ENCODE peak calls at places on chromosomes 5 and 9, in seven cellular contexts. One of them, this sample, is unnamed.

GRCh38 chr9:113381909-113382411 is 5.2 kb upstream of the HDHD3 start:
- DNase-seq in HEK293T: no peak
- DNase-seq in retina: no peak
- DNase-seq in stimulated activated CD4-positive, alpha-beta T cell treated with anti-CD3 and anti-CD28 coated beads, Interleukin-15, amount 100 ng/mL, for 24 hours: no peak
- DNase-seq in ovary: no peak
- DNase-seq in activated naive CD8-positive, alpha-beta T cell treated with anti-CD3 and anti-CD28 coated beads for 36 hours: no peak
- DNase-seq in NCI-H524: no peak
- DNase-seq in this sample: no peak

GRCh38 chr9:95138474-95138873 is 179.0 kb downstream of the FANCC start:
- DNase-seq in ovary: no peak
- DNase-seq in stimulated activated CD4-positive, alpha-beta T cell treated with anti-CD3 and anti-CD28 coated beads, Interleukin-15, amount 100 ng/mL, for 24 hours: no peak
- DNase-seq in retina: no peak
- DNase-seq in activated naive CD8-positive, alpha-beta T cell treated with anti-CD3 and anti-CD28 coated beads for 36 hours: no peak
- DNase-seq in NCI-H524: peak; percentile 42
- DNase-seq in HEK293T: no peak
- DNase-seq in this sample: no peak

GRCh38 chr5:969421-969839 is 39.2 kb upstream of the NKD2 start:
- DNase-seq in retina: peak; percentile 39
- DNase-seq in HEK293T: no peak
- DNase-seq in NCI-H524: peak; percentile 57
- DNase-seq in activated naive CD8-positive, alpha-beta T cell treated with anti-CD3 and anti-CD28 coated beads for 36 hours: no peak
- DNase-seq in stimulated activated CD4-positive, alpha-beta T cell treated with anti-CD3 and anti-CD28 coated beads, Interleukin-15, amount 100 ng/mL, for 24 hours: no peak
- DNase-seq in ovary: no peak
- DNase-seq in this sample: no peak

GRCh38 chr5:111748304-111748763 is 8.7 kb downstream of the NREP start:
- DNase-seq in retina: no peak
- DNase-seq in ovary: no peak
- DNase-seq in activated naive CD8-positive, alpha-beta T cell treated with anti-CD3 and anti-CD28 coated beads for 36 hours: no peak
- DNase-seq in NCI-H524: no peak
- DNase-seq in HEK293T: no peak
- DNase-seq in stimulated activated CD4-positive, alpha-beta T cell treated with anti-CD3 and anti-CD28 coated beads, Interleukin-15, amount 100 ng/mL, for 24 hours: no peak
- DNase-seq in this sample: no peak

GRCh38 chr5:2748841-2749513 is 2.5 kb downstream of the IRX2 start:
- DNase-seq in activated naive CD8-positive, alpha-beta T cell treated with anti-CD3 and anti-CD28 coated beads for 36 hours: no peak
- DNase-seq in stimulated activated CD4-positive, alpha-beta T cell treated with anti-CD3 and anti-CD28 coated beads, Interleukin-15, amount 100 ng/mL, for 24 hours: no peak
- DNase-seq in HEK293T: no peak
- DNase-seq in ovary: no peak
- DNase-seq in retina: peak; percentile 37
- DNase-seq in NCI-H524: no peak
- DNase-seq in this sample: no peak

GRCh38 chr5:100444961-100445360 is 90.2 kb upstream of the FAM174A start:
- DNase-seq in ovary: no peak
- DNase-seq in HEK293T: no peak
- DNase-seq in stimulated activated CD4-positive, alpha-beta T cell treated with anti-CD3 and anti-CD28 coated beads, Interleukin-15, amount 100 ng/mL, for 24 hours: no peak
- DNase-seq in retina: no peak
- DNase-seq in NCI-H524: no peak
- DNase-seq in activated naive CD8-positive, alpha-beta T cell treated with anti-CD3 and anti-CD28 coated beads for 36 hours: no peak
- DNase-seq in this sample: no peak

GRCh38 chr5:135312255-135312935 is 86.6 kb downstream of the MACROH2A1 start:
- DNase-seq in HEK293T: no peak
- DNase-seq in ovary: no peak
- DNase-seq in NCI-H524: no peak
- DNase-seq in stimulated activated CD4-positive, alpha-beta T cell treated with anti-CD3 and anti-CD28 coated beads, Interleukin-15, amount 100 ng/mL, for 24 hours: no peak
- DNase-seq in activated naive CD8-positive, alpha-beta T cell treated with anti-CD3 and anti-CD28 coated beads for 36 hours: no peak
- DNase-seq in retina: no peak
- DNase-seq in this sample: peak; percentile 33

GRCh38 chr9:115456515-115456914 is 338.6 kb upstream of the TNC start:
- DNase-seq in retina: no peak
- DNase-seq in HEK293T: no peak
- DNase-seq in stimulated activated CD4-positive, alpha-beta T cell treated with anti-CD3 and anti-CD28 coated beads, Interleukin-15, amount 100 ng/mL, for 24 hours: no peak
- DNase-seq in activated naive CD8-positive, alpha-beta T cell treated with anti-CD3 and anti-CD28 coated beads for 36 hours: no peak
- DNase-seq in ovary: no peak
- DNase-seq in NCI-H524: no peak
- DNase-seq in this sample: no peak

GRCh38 chr5:56763711-56764466 is 51.5 kb upstream of the MAP3K1 start:
- DNase-seq in HEK293T: no peak
- DNase-seq in ovary: no peak
- DNase-seq in stimulated activated CD4-positive, alpha-beta T cell treated with anti-CD3 and anti-CD28 coated beads, Interleukin-15, amount 100 ng/mL, for 24 hours: no peak
- DNase-seq in retina: no peak
- DNase-seq in activated naive CD8-positive, alpha-beta T cell treated with anti-CD3 and anti-CD28 coated beads for 36 hours: no peak
- DNase-seq in NCI-H524: no peak
- DNase-seq in this sample: no peak

GRCh38 chr5:140242890-140243585 is 59.9 kb downstream of the PFDN1 start:
- DNase-seq in ovary: no peak
- DNase-seq in NCI-H524: no peak
- DNase-seq in HEK293T: no peak
- DNase-seq in stimulated activated CD4-positive, alpha-beta T cell treated with anti-CD3 and anti-CD28 coated beads, Interleukin-15, amount 100 ng/mL, for 24 hours: no peak
- DNase-seq in retina: no peak
- DNase-seq in activated naive CD8-positive, alpha-beta T cell treated with anti-CD3 and anti-CD28 coated beads for 36 hours: no peak
- DNase-seq in this sample: no peak

GRCh38 chr5:77632526-77633268 is 5.8 kb downstream of the OTP start:
- DNase-seq in HEK293T: no peak
- DNase-seq in NCI-H524: no peak
- DNase-seq in ovary: no peak
- DNase-seq in stimulated activated CD4-positive, alpha-beta T cell treated with anti-CD3 and anti-CD28 coated beads, Interleukin-15, amount 100 ng/mL, for 24 hours: no peak
- DNase-seq in activated naive CD8-positive, alpha-beta T cell treated with anti-CD3 and anti-CD28 coated beads for 36 hours: no peak
- DNase-seq in retina: peak; percentile 73
- DNase-seq in this sample: no peak

GRCh38 chr9:132769895-132770774 is 99.9 kb downstream of the GTF3C4 start:
- DNase-seq in retina: peak; percentile 80
- DNase-seq in HEK293T: no peak
- DNase-seq in ovary: peak; percentile 80
- DNase-seq in activated naive CD8-positive, alpha-beta T cell treated with anti-CD3 and anti-CD28 coated beads for 36 hours: peak; percentile 78
- DNase-seq in NCI-H524: peak; percentile 54
- DNase-seq in stimulated activated CD4-positive, alpha-beta T cell treated with anti-CD3 and anti-CD28 coated beads, Interleukin-15, amount 100 ng/mL, for 24 hours: peak; percentile 76
- DNase-seq in this sample: peak; percentile 86

GRCh38 chr5:141780240-141780951 is 97.8 kb downstream of the PCDH1 start:
- DNase-seq in HEK293T: no peak
- DNase-seq in activated naive CD8-positive, alpha-beta T cell treated with anti-CD3 and anti-CD28 coated beads for 36 hours: no peak
- DNase-seq in retina: no peak
- DNase-seq in ovary: no peak
- DNase-seq in NCI-H524: peak; percentile 81
- DNase-seq in stimulated activated CD4-positive, alpha-beta T cell treated with anti-CD3 and anti-CD28 coated beads, Interleukin-15, amount 100 ng/mL, for 24 hours: no peak
- DNase-seq in this sample: no peak

GRCh38 chr5:58365791-58366190 is 94.1 kb downstream of the PLK2 start:
- DNase-seq in ovary: no peak
- DNase-seq in activated naive CD8-positive, alpha-beta T cell treated with anti-CD3 and anti-CD28 coated beads for 36 hours: no peak
- DNase-seq in NCI-H524: no peak
- DNase-seq in stimulated activated CD4-positive, alpha-beta T cell treated with anti-CD3 and anti-CD28 coated beads, Interleukin-15, amount 100 ng/mL, for 24 hours: no peak
- DNase-seq in retina: no peak
- DNase-seq in HEK293T: no peak
- DNase-seq in this sample: no peak

GRCh38 chr5:106254784-106255183 is 1416.0 kb downstream of the EFNA5 start:
- DNase-seq in HEK293T: no peak
- DNase-seq in ovary: no peak
- DNase-seq in NCI-H524: no peak
- DNase-seq in stimulated activated CD4-positive, alpha-beta T cell treated with anti-CD3 and anti-CD28 coated beads, Interleukin-15, amount 100 ng/mL, for 24 hours: no peak
- DNase-seq in retina: no peak
- DNase-seq in activated naive CD8-positive, alpha-beta T cell treated with anti-CD3 and anti-CD28 coated beads for 36 hours: no peak
- DNase-seq in this sample: no peak

GRCh38 chr9:121698627-121699270 is 47.3 kb downstream of the DAB2IP start:
- DNase-seq in NCI-H524: peak; percentile 60
- DNase-seq in ovary: peak; percentile 75
- DNase-seq in retina: peak; percentile 63
- DNase-seq in activated naive CD8-positive, alpha-beta T cell treated with anti-CD3 and anti-CD28 coated beads for 36 hours: peak; percentile 19
- DNase-seq in stimulated activated CD4-positive, alpha-beta T cell treated with anti-CD3 and anti-CD28 coated beads, Interleukin-15, amount 100 ng/mL, for 24 hours: peak; percentile 16
- DNase-seq in HEK293T: peak; percentile 88
- DNase-seq in this sample: no peak

GRCh38 chr9:132214027-132214622 is 52.3 kb downstream of the NTNG2 start:
- DNase-seq in activated naive CD8-positive, alpha-beta T cell treated with anti-CD3 and anti-CD28 coated beads for 36 hours: no peak
- DNase-seq in retina: peak; percentile 90
- DNase-seq in ovary: peak; percentile 79
- DNase-seq in stimulated activated CD4-positive, alpha-beta T cell treated with anti-CD3 and anti-CD28 coated beads, Interleukin-15, amount 100 ng/mL, for 24 hours: no peak
- DNase-seq in HEK293T: peak; percentile 72
- DNase-seq in NCI-H524: peak; percentile 95
- DNase-seq in this sample: no peak

GRCh38 chr9:3441197-3441816 is 84.5 kb downstream of the RFX3 start:
- DNase-seq in activated naive CD8-positive, alpha-beta T cell treated with anti-CD3 and anti-CD28 coated beads for 36 hours: peak; percentile 23
- DNase-seq in stimulated activated CD4-positive, alpha-beta T cell treated with anti-CD3 and anti-CD28 coated beads, Interleukin-15, amount 100 ng/mL, for 24 hours: peak; percentile 58
- DNase-seq in NCI-H524: peak; percentile 55
- DNase-seq in retina: no peak
- DNase-seq in ovary: no peak
- DNase-seq in HEK293T: peak; percentile 24
- DNase-seq in this sample: peak; percentile 77

GRCh38 chr5:68504306-68504705 is 288.8 kb downstream of the PIK3R1 start:
- DNase-seq in HEK293T: no peak
- DNase-seq in stimulated activated CD4-positive, alpha-beta T cell treated with anti-CD3 and anti-CD28 coated beads, Interleukin-15, amount 100 ng/mL, for 24 hours: no peak
- DNase-seq in NCI-H524: no peak
- DNase-seq in retina: no peak
- DNase-seq in activated naive CD8-positive, alpha-beta T cell treated with anti-CD3 and anti-CD28 coated beads for 36 hours: no peak
- DNase-seq in ovary: no peak
- DNase-seq in this sample: no peak

GRCh38 chr5:115375922-115376321 is 79.5 kb upstream of the CCDC112 start:
- DNase-seq in stimulated activated CD4-positive, alpha-beta T cell treated with anti-CD3 and anti-CD28 coated beads, Interleukin-15, amount 100 ng/mL, for 24 hours: no peak
- DNase-seq in NCI-H524: peak; percentile 5
- DNase-seq in activated naive CD8-positive, alpha-beta T cell treated with anti-CD3 and anti-CD28 coated beads for 36 hours: no peak
- DNase-seq in ovary: no peak
- DNase-seq in HEK293T: no peak
- DNase-seq in retina: no peak
- DNase-seq in this sample: no peak

GRCh38 chr5:104513194-104513602 is 950.6 kb upstream of the NUDT12 start:
- DNase-seq in stimulated activated CD4-positive, alpha-beta T cell treated with anti-CD3 and anti-CD28 coated beads, Interleukin-15, amount 100 ng/mL, for 24 hours: no peak
- DNase-seq in HEK293T: no peak
- DNase-seq in ovary: no peak
- DNase-seq in NCI-H524: no peak
- DNase-seq in retina: peak; percentile 8
- DNase-seq in activated naive CD8-positive, alpha-beta T cell treated with anti-CD3 and anti-CD28 coated beads for 36 hours: no peak
- DNase-seq in this sample: no peak

GRCh38 chr9:22976454-22976853 is 529.8 kb downstream of the DMRTA1 start:
- DNase-seq in NCI-H524: no peak
- DNase-seq in HEK293T: no peak
- DNase-seq in ovary: no peak
- DNase-seq in activated naive CD8-positive, alpha-beta T cell treated with anti-CD3 and anti-CD28 coated beads for 36 hours: no peak
- DNase-seq in stimulated activated CD4-positive, alpha-beta T cell treated with anti-CD3 and anti-CD28 coated beads, Interleukin-15, amount 100 ng/mL, for 24 hours: no peak
- DNase-seq in retina: no peak
- DNase-seq in this sample: no peak

GRCh38 chr5:23884405-23884804 is 377.0 kb downstream of the PRDM9 start:
- DNase-seq in activated naive CD8-positive, alpha-beta T cell treated with anti-CD3 and anti-CD28 coated beads for 36 hours: no peak
- DNase-seq in retina: no peak
- DNase-seq in stimulated activated CD4-positive, alpha-beta T cell treated with anti-CD3 and anti-CD28 coated beads, Interleukin-15, amount 100 ng/mL, for 24 hours: no peak
- DNase-seq in HEK293T: no peak
- DNase-seq in NCI-H524: no peak
- DNase-seq in ovary: no peak
- DNase-seq in this sample: no peak

GRCh38 chr9:81599837-81600236 is 89.5 kb downstream of the TLE1 start:
- DNase-seq in NCI-H524: no peak
- DNase-seq in HEK293T: no peak
- DNase-seq in ovary: no peak
- DNase-seq in activated naive CD8-positive, alpha-beta T cell treated with anti-CD3 and anti-CD28 coated beads for 36 hours: no peak
- DNase-seq in retina: no peak
- DNase-seq in stimulated activated CD4-positive, alpha-beta T cell treated with anti-CD3 and anti-CD28 coated beads, Interleukin-15, amount 100 ng/mL, for 24 hours: no peak
- DNase-seq in this sample: no peak

This sample was measured in activated effector memory CD4-positive, alpha-beta T cell treated with anti-CD3 and anti-CD28 coated beads, Interleukin-2, amount 50 U/mL, for 16 hours.